ENCODE peak calls at places on chromosome 22, in five cellular contexts. M, X, N, Z and K are unnamed samples.

GRCh38 chr22:27752141-27752540 is 49.4 kb downstream of the MN1 start:
- DNase-seq in M (no peak), X (no peak), N (no peak), Z (no peak), K (no peak)

GRCh38 chr22:30406400-30406799 is 9.6 kb downstream of the SEC14L2 start:
- DNase-seq in M (no peak), X (no peak), N (no peak), Z (no peak), K (no peak)

GRCh38 chr22:20174785-20175596 is 24.1 kb upstream of the CCDC188 start:
- DNase-seq in M (no peak), X (no peak), N (no peak), Z (no peak), K (no peak)

GRCh38 chr22:31229402-31230140 is 17.5 kb downstream of the LIMK2 start:
- DNase-seq in M (no peak), X (no peak), N (no peak), Z (no peak), K (no peak)

GRCh38 chr22:46122511-46122971 is 27.8 kb upstream of the PPARA start:
- DNase-seq in M (peak), X (peak), N (no peak), Z (peak), K (peak)

GRCh38 chr22:27135582-27135981 is 478.2 kb downstream of the MIAT start:
- DNase-seq in M (peak), X (no peak), N (no peak), Z (no peak), K (no peak)

GRCh38 chr22:27088026-27088425 is 430.6 kb downstream of the MIAT start:
- DNase-seq in M (no peak), X (no peak), N (no peak), Z (no peak), K (no peak)

GRCh38 chr22:19942071-19942885 is 660 bp upstream of the TXNRD2 start:
- DNase-seq in M (no peak), X (no peak), N (no peak), Z (peak), K (no peak)

GRCh38 chr22:17387356-17387755 is 18.1 kb downstream of the CECR2 start:
- DNase-seq in M (no peak), X (no peak), N (no peak), Z (no peak), K (no peak)

GRCh38 chr22:24521791-24522245 is 26.7 kb downstream of the UPB1 start:
- DNase-seq in M (peak), X (peak), N (no peak), Z (no peak), K (peak)

GRCh38 chr22:25896098-25896497 is 154.1 kb downstream of the MYO18B start:
- DNase-seq in M (peak), X (no peak), N (no peak), Z (peak), K (no peak)

GRCh38 chr22:35606916-35607315 is 10.2 kb downstream of the MB start:
- DNase-seq in M (no peak), X (no peak), N (no peak), Z (no peak), K (no peak)

GRCh38 chr22:35604671-35605457 is 12.3 kb downstream of the MB start:
- DNase-seq in M (no peak), X (no peak), N (no peak), Z (peak), K (no peak)

GRCh38 chr22:35609261-35609660 is 7.9 kb downstream of the MB start:
- DNase-seq in M (no peak), X (no peak), N (no peak), Z (no peak), K (no peak)

GRCh38 chr22:35608088-35608487 is 9.0 kb downstream of the MB start:
- DNase-seq in M (no peak), X (no peak), N (no peak), Z (no peak), K (no peak)

DNA sequence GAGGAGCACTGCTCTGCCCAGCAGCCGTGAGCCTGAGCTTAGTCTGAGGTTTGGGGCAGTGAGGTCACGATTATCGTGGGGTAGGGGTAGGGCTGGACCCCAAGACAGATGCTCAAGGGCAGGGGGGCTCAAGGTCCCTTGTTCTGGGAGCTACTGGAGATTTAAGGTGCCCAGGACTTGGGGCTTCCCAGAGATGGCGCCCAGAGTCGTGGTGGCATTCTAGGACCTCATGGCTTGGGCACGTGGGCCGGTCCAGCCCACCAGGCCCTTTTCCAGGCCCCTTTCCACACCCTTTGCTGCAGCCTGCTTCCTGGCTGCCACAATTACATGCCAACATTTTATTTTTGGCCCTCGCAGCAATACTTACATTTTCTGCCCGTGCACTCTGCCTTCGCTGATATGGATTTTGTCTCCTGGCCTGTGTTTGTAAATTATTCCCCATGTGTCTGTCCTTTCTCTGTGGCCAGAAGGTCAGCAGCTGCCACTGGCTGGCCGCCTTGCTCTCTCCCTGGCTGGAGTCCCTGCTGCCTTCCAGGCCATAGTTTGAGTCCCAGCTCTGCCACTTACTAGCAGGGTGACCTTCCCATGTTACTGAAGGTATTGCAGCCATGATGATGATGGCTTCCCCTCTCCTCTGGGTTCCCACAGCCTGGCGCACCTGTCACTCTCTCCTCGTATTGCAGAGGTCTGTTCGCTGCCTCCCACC is 11.2 kb downstream of the MB start:
- DNase-seq in M (no peak), X (no peak), N (no peak), Z (no peak), K (no peak)
- TF ChIP-seq RAD21 in M (no peak), X (no peak), N (no peak), Z (no peak), K (no peak)

GRCh38 chr22:41935015-41935908 is 8.7 kb upstream of the TNFRSF13C start:
- DNase-seq in M (no peak), X (no peak), N (no peak), Z (no peak), K (no peak)

GRCh38 chr22:41940853-41941765 is 5.8 kb downstream of the CENPM start:
- DNase-seq in M (peak), X (peak), N (no peak), Z (peak), K (no peak)

GRCh38 chr22:41943661-41944209 is 3.2 kb downstream of the CENPM start:
- DNase-seq in M (no peak), X (no peak), N (no peak), Z (no peak), K (no peak)

GRCh38 chr22:41936894-41937169 is 10.1 kb downstream of the CENPM start:
- DNase-seq in M (no peak), X (no peak), N (no peak), Z (no peak), K (no peak)

DNA sequence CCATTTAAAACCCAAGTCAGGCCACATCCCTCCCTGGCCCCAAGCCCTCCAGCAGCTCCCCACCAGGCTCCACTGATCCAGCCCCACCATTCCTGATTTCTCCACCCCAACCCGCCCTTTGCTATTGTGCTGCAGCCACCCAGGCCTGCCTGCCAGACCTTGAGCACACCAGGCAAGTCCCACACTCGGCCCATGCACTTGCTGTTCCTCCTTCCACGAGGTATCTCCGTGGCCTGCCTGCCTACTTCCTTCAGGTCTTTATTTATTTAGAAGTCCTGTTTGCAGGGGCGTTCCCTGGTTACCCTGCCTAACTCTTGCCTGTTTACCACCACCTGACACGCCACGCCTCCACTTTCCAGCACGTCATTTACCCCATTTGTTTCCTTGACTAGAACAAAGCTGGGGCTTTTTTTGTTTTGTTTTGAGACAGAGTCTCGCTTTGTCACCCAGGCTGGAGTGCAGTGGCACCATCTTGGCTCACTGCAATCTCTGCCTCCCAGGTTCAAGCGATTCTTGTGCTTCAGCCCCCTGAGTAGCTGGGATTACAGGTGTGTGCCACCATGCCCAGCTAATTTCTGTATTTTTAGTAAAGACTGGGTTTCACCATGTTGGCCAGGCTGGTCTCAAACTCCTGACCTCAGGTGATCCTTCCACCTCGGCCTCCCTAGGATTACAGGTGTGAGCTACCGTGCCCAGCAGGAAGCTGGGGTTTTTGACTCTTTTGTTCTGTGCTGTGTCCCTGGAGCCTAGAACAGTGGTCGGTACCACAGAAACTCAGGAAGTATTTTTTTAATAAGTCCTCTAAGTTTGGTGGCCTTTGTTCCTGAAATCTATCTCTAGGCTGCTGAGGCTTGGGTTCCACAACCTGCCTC is 6.7 kb downstream of the CENPM start:
- DNase-seq in M (no peak), X (no peak), N (peak), Z (no peak), K (no peak)
- TF ChIP-seq POLR2AphosphoS5 in M (no peak), X (no peak), N (peak), Z (no peak), K (no peak)

DNA sequence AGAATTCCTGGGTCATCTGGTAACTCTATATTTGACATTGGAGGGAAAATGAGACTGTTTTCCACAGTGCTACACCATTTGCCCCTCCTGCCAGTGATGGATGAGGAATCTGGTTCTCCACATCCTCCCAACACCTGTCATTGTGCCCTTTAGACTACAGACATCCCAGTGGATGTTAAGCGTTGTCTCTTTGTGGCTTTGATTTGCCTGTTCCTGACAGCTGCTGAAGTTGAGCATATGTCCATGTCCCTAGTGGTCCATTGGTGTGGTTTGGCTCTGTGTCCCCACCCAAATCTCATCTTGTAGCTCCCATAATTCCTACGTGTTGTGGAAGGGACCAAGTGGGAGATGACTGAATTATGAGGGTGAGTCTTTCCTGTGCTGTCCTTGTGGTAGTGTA is 88.5 kb downstream of the BRD1 start:
- DNase-seq in M (no peak), X (no peak), N (no peak), Z (no peak), K (no peak)
- TF ChIP-seq ZNF274 in M (no peak), X (no peak), N (no peak), Z (no peak), K (no peak)

GRCh38 chr22:21861856-21862255 is 5.6 kb downstream of the MAPK1 start:
- DNase-seq in M (no peak), X (no peak), N (no peak), Z (no peak), K (no peak)

GRCh38 chr22:21866821-21867527 is 471 bp downstream of the MAPK1 start:
- DNase-seq in M (no peak), X (peak), N (no peak), Z (peak), K (no peak)

GRCh38 chr22:21862386-21863242 is 4.8 kb downstream of the MAPK1 start:
- DNase-seq in M (no peak), X (no peak), N (no peak), Z (peak), K (no peak)

GRCh38 chr22:21867528-21868266 is at the start of gene MAPK1:
- DNase-seq in M (peak), X (peak), N (peak), Z (peak), K (peak)

DNA sequence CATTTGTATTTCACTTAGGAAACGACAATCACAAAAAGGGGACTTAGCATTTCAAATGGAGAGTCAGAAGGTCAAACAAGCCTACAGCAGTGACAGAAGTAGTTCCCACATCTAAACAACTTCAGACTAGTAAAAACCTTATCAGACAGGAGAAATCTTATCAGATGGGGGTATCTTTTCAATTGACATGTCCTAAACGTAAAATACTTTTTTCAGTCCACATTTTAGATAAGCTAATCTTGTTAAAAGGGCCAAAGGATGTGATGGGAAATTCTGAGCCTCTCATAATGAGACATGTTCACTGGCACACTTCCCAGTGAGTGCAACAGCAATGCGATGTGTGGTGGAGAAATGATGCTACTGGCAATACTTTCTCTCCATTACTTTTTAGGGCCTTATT is 2.4 kb downstream of the MAPK1 start:
- DNase-seq in M (no peak), X (no peak), N (no peak), Z (no peak), K (no peak)
- TF ChIP-seq RAD21 in M (no peak), X (no peak), N (no peak), Z (no peak), K (no peak)

DNA sequence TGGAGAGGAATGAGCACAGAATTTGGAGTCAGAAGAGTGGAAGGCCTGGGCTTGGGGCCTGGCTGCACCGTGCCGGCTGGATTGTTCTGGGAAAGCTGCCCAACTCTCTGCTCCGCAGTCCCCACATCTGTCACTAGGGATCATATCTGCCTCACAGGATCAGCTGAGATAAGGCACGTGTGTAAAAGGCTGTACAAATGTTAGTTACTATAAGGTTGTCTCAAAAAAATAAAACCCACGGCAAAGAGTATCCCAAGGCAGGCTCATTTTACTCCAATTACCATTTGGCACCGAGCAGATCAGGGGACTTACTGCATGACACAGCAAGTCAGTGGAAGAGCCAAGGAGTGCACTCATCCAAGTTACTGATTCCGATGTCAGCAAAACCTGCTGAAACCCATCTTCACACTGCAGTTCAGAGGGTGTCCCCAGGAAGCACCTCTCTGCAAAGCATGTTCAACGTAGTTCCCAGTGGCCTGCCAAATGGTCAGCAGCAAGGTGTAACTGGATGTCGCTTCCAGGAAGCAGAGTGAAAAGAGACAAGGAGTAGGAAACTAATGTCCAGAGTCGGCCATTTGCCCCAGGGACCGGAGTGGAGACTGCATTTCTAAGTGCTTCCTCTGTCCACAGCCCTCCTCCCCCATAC is 18.1 kb upstream of the MRTFA start:
- DNase-seq in M (no peak), X (no peak), N (no peak), Z (peak), K (no peak)
- TF ChIP-seq POLR2AphosphoS5 in M (no peak), X (no peak), N (no peak), Z (no peak), K (no peak)

GRCh38 chr22:39312410-39312809 is 7.0 kb downstream of the RPL3 start:
- DNase-seq in M (no peak), X (no peak), N (no peak), Z (no peak), K (no peak)

GRCh38 chr22:39309881-39310714 is 9.3 kb downstream of the RPL3 start:
- DNase-seq in M (no peak), X (peak), N (no peak), Z (no peak), K (no peak)

GRCh38 chr22:39309364-39309861 is 10.0 kb downstream of the RPL3 start:
- DNase-seq in M (no peak), X (peak), N (no peak), Z (no peak), K (no peak)

GRCh38 chr22:39313258-39314001 is 6.0 kb downstream of the RPL3 start:
- DNase-seq in M (no peak), X (no peak), N (no peak), Z (no peak), K (no peak)

GRCh38 chr22:39311592-39312400 is 7.6 kb downstream of the RPL3 start:
- DNase-seq in M (no peak), X (peak), N (no peak), Z (no peak), K (no peak)
- TF ChIP-seq ZNF274 in M (no peak), X (no peak), N (no peak), Z (no peak), K (no peak)

GRCh38 chr22:43433904-43434600 is 22.2 kb downstream of the MPPED1 start:
- DNase-seq in M (no peak), X (no peak), N (no peak), Z (no peak), K (no peak)
- TF ChIP-seq RAD21 in M (no peak), X (no peak), N (no peak), Z (no peak), K (no peak)

DNA sequence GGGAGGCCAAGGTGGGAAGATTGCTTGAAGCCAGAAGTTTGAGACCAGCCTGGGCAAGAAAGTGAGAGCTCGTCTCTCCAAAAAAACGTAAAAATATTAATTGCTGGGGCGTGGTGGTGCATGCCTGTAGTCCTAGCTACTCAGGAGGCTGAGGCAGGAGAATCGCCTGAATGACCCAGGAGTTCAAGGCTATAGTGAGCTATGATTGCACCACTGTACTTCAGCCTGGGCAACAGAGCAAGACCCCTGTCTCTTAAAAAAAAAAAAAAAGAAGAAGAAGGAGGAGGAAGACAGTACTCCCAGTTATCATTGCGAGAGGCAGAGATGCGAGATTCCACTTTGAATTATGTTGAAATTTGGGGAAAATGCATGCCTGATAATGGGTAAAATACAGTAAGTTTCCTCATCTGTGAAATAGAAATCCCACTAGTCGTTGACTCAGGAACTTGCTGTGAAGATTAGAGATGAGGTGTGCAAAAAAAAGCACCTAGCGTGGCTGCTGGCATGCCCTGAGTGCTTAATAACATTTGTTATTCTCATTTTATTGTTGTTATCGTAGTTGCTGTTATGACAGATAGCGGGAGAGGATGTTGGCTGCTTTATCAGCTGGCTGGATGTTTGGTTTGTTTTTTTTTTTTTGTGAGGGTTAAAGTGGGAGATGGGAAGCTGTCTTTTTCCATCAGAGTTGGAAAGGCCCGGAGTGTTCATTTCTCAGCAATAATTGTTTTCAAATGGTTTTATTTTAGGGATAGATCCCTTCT is 33.5 kb downstream of the BCR start:
- DNase-seq in M (no peak), X (no peak), N (no peak), Z (peak), K (no peak)
- TF ChIP-seq POLR2AphosphoS5 in M (no peak), X (no peak), N (no peak), Z (no peak), K (no peak)

DNA sequence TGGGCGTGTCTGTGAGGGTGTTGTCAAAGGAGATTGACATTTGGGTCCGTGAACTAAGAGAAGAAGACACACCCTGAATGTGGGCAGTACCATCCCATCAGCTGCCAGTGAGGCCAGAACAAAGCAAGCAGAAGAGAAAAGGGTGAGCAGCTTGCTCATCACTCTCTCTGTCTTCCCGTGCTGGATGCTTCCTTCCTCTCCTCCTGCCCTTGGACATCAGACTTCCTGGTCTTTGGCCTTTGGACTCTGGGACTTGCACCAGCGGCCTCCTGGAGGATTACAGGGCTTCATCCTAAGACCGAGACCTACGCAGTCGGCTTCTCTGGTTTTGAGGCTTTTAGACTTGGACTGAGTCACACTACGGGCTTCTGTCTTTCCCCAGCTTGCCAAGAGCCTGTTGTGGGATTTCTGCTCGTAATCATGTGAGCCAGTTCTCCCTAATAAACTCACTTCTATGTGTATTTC is 18.8 kb downstream of the APOL2 start:
- DNase-seq in M (no peak), X (no peak), N (no peak), Z (no peak), K (no peak)
- TF ChIP-seq ZNF274 in M (no peak), X (no peak), N (no peak), Z (no peak), K (no peak)